ENCODE peak calls at places on chromosomes 7 and 10, in ten cellular contexts. N is IMR-90; L is esophagus squamous epithelium; U is astrocyte; X is CD8-positive, alpha-beta T cell; T is breast epithelium; B is adrenal gland; H is HCT116; V is A549; A is psoas muscle. P is an unnamed sample.

GRCh38 chr10:32377458-32378370 is 30.8 kb upstream of the EPC1 start:
- DNase-seq in N (peak; percentile 45), H (peak; percentile 10), L (no peak), T (no peak), U (peak; percentile 35), X (peak; percentile 53), A (no peak), B (peak; percentile 61), V (peak; percentile 57), P (no peak)

GRCh38 chr10:77531441-77532001 is 106.1 kb downstream of the KCNMA1 start:
- DNase-seq in T (no peak), V (peak; percentile 82), B (peak; percentile 78), H (peak; percentile 60), X (no peak), U (peak; percentile 84), N (peak; percentile 92), L (no peak), A (peak; percentile 84), P (no peak)

GRCh38 chr10:131144711-131145375 is 166.7 kb downstream of the TCERG1L start:
- DNase-seq in U (no peak), L (no peak), T (no peak), H (no peak), X (no peak), V (no peak), A (no peak), B (no peak), N (no peak), P (no peak)

GRCh38 chr7:158976849-158977593 is 120.7 kb downstream of the DYNC2I1 start:
- DNase-seq in N (peak; percentile 51), X (peak; percentile 86), L (peak; percentile 9), V (peak; percentile 67), B (peak; percentile 89), U (peak; percentile 33), A (peak; percentile 80), H (peak; percentile 73), T (peak; percentile 86), P (peak; percentile 77)

GRCh38 chr7:498678-499641 is 20.7 kb downstream of the PDGFA start:
- DNase-seq in B (no peak), X (peak; percentile 5), A (peak; percentile 36), V (no peak), L (no peak), H (no peak), N (no peak), U (no peak), T (peak; percentile 82), P (no peak)

GRCh38 chr7:55158541-55158940 is 139.7 kb downstream of the EGFR start:
- DNase-seq in T (no peak), L (no peak), X (no peak), V (no peak), H (no peak), B (no peak), A (no peak), U (peak; percentile 81), N (peak; percentile 69), P (no peak)

GRCh38 chr10:24866615-24867583 is 85.5 kb downstream of the PRTFDC1 start:
- DNase-seq in B (peak; percentile 57), U (peak; percentile 88), N (peak; percentile 87), L (no peak), X (no peak), A (no peak), V (peak; percentile 58), T (peak; percentile 46), H (no peak), P (no peak)

GRCh38 chr10:17673517-17674051 is 29.6 kb downstream of the STAM start:
- DNase-seq in T (no peak), H (peak; percentile 73), X (no peak), B (peak; percentile 70), V (peak; percentile 72), N (peak; percentile 95), A (no peak), U (peak; percentile 97), L (no peak), P (peak; percentile 82)

GRCh38 chr7:15459018-15459621 is 102.7 kb downstream of the AGMO start:
- DNase-seq in A (no peak), V (no peak), L (no peak), B (no peak), H (no peak), U (no peak), X (no peak), T (no peak), N (no peak), P (no peak)

GRCh38 chr7:123191132-123191531 is 8.6 kb downstream of the SLC13A1 start:
- DNase-seq in N (no peak), A (no peak), B (no peak), T (no peak), L (no peak), X (no peak), V (peak; percentile 51), U (no peak), H (no peak), P (no peak)

GRCh38 chr10:60816624-60817023 is 38.3 kb downstream of the CDK1 start:
- DNase-seq in B (peak; percentile 70), V (peak; percentile 84), U (peak; percentile 69), L (no peak), X (no peak), T (peak; percentile 40), H (peak; percentile 64), N (peak; percentile 90), A (no peak), P (peak; percentile 63)

GRCh38 chr7:28207486-28208158 is 27.0 kb upstream of the JAZF1 start:
- DNase-seq in A (no peak), H (no peak), X (no peak), B (no peak), U (peak; percentile 56), V (no peak), T (no peak), L (no peak), N (no peak), P (no peak)

GRCh38 chr10:122139627-122140151 is 131.4 kb upstream of the BTBD16 start:
- DNase-seq in X (no peak), U (no peak), A (peak; percentile 65), H (no peak), N (no peak), B (no peak), T (no peak), L (no peak), V (no peak), P (no peak)

GRCh38 chr10:18261660-18262292 is 121.6 kb downstream of the CACNB2 start:
- DNase-seq in L (no peak), X (no peak), V (no peak), A (no peak), B (no peak), T (no peak), N (no peak), H (no peak), U (no peak), P (no peak)

GRCh38 chr10:33559105-33559504 is 224.6 kb upstream of the NRP1 start:
- DNase-seq in H (no peak), X (no peak), T (no peak), V (peak; percentile 5), L (no peak), A (no peak), N (peak; percentile 79), U (peak; percentile 98), B (no peak), P (no peak)
- TF ChIP-seq CTCF in H (no peak), X (no peak), T (no peak), V (no peak), L (no peak), A (no peak), N (no peak), U (no peak), B (no peak), P (no peak)

GRCh38 chr7:4690953-4691856 is 9.1 kb downstream of the FOXK1 start:
- DNase-seq in H (no peak), U (no peak), T (no peak), V (no peak), X (no peak), A (no peak), B (no peak), L (no peak), N (no peak), P (no peak)

GRCh38 chr7:4689668-4690067 is 7.6 kb downstream of the FOXK1 start:
- DNase-seq in H (no peak), X (no peak), L (no peak), B (no peak), A (no peak), U (no peak), N (no peak), T (no peak), V (no peak), P (no peak)

GRCh38 chr7:4693749-4694148 is 11.7 kb downstream of the FOXK1 start:
- DNase-seq in X (no peak), B (no peak), H (no peak), T (no peak), N (no peak), L (no peak), U (no peak), V (no peak), A (no peak), P (no peak)

GRCh38 chr7:4693152-4693551 is 11.1 kb downstream of the FOXK1 start:
- DNase-seq in T (no peak), H (no peak), A (no peak), N (no peak), U (no peak), V (no peak), X (no peak), B (no peak), L (no peak), P (no peak)

GRCh38 chr7:4692055-4692454 is 10.0 kb downstream of the FOXK1 start:
- DNase-seq in V (no peak), L (no peak), U (no peak), A (no peak), B (no peak), T (no peak), X (no peak), H (no peak), N (no peak), P (no peak)
- H3K4me1 ChIP-seq in V (peaks cover 40% of the 10 kb centered on the region), L (peaks cover 86% of the 10 kb centered on the region), U (peaks cover 15% of the 10 kb centered on the region), A (peaks cover 71% of the 10 kb centered on the region), B (peaks cover 75% of the 10 kb centered on the region), T (no peaks in the 10 kb centered on the region), X (peaks cover 41% of the 10 kb centered on the region), H (peaks cover 9% of the 10 kb centered on the region), N (peaks cover 20% of the 10 kb centered on the region), P (no peaks in the 10 kb centered on the region)

GRCh38 chr10:65571011-65571570 is 1354.7 kb upstream of the LRRTM3 start:
- DNase-seq in B (no peak), H (peak; percentile 35), V (peak; percentile 31), X (no peak), N (no peak), U (no peak), T (no peak), A (no peak), L (no peak), P (peak; percentile 30)

GRCh38 chr10:65566906-65567305 is 1358.9 kb upstream of the LRRTM3 start:
- DNase-seq in X (no peak), B (no peak), A (no peak), L (no peak), V (no peak), T (no peak), N (no peak), H (no peak), U (no peak), P (no peak)

GRCh38 chr10:65565246-65565645 is 1360.6 kb upstream of the LRRTM3 start:
- DNase-seq in A (no peak), T (no peak), B (no peak), V (no peak), H (no peak), U (no peak), X (no peak), N (no peak), L (no peak), P (no peak)

GRCh38 chr10:65570143-65571010 is 1355.5 kb upstream of the LRRTM3 start:
- DNase-seq in T (peak; percentile 19), A (peak; percentile 48), X (no peak), L (no peak), U (peak; percentile 32), N (peak; percentile 16), B (no peak), V (peak; percentile 72), H (peak; percentile 72), P (peak; percentile 90)
- TF ChIP-seq CTCF in T (no peak), A (no peak), X (no peak), L (no peak), U (no peak), N (no peak), B (no peak), V (no peak), H (no peak), P (no peak)

GRCh38 chr7:5419523-5420107 is 4.0 kb downstream of the TNRC18 start:
- DNase-seq in A (no peak), U (no peak), L (no peak), H (no peak), B (no peak), N (no peak), T (no peak), V (no peak), X (no peak), P (no peak)
- H3K4me1 ChIP-seq in A (peaks cover 11% of the 10 kb centered on the region), U (peaks cover 25% of the 10 kb centered on the region), L (peaks cover 44% of the 10 kb centered on the region), H (peaks cover 21% of the 10 kb centered on the region), B (peaks cover 21% of the 10 kb centered on the region), N (peaks cover 16% of the 10 kb centered on the region), T (no peaks in the 10 kb centered on the region), V (peaks cover 31% of the 10 kb centered on the region), X (peaks cover 54% of the 10 kb centered on the region), P (peaks cover 29% of the 10 kb centered on the region)

P was measured in Caco-2.